ENCODE peak calls at places on chromosomes 16 and 17, in ten cellular contexts. A, P, J, C, K, H, T, O, S and X are unnamed samples.

GRCh38 chr17:4375039-4375748 is 8.7 kb upstream of the UBE2G1 start:
- DNase-seq in H (no peak), O (no peak), T (no peak), C (no peak), K (no peak), S (no peak), A (no peak), P (no peak), J (no peak), X (no peak)

GRCh38 chr16:47037396-47037745 is 63.9 kb upstream of the DNAJA2 start:
- DNase-seq in P (no peak), T (no peak), A (no peak), J (peak), S (peak), C (no peak), H (peak), K (peak), O (peak), X (no peak)

GRCh38 chr17:2933606-2934005 is 129.8 kb downstream of the OR1D5 start:
- DNase-seq in H (no peak), S (no peak), O (no peak), A (no peak), K (no peak), P (no peak), T (no peak), C (no peak), J (no peak), X (no peak)

GRCh38 chr16:1987198-1987597 is 2.6 kb upstream of the SYNGR3 start:
- DNase-seq in K (no peak), O (no peak), T (no peak), H (no peak), C (no peak), S (no peak), P (no peak), J (no peak), A (no peak), X (no peak)

GRCh38 chr16:35731341-35732040 is 2272.1 kb downstream of the TP53TG3F start:
- DNase-seq in H (no peak), T (no peak), P (no peak), S (no peak), A (no peak), K (no peak), C (no peak), O (no peak), J (no peak), X (no peak)

GRCh38 chr17:76523084-76524037 is 14.1 kb downstream of the CYGB start:
- DNase-seq in A (no peak), K (peak), T (peak), P (peak), C (peak), O (peak), J (peak), H (peak), S (peak), X (peak)

GRCh38 chr16:67865318-67865717 is 7.5 kb upstream of the EDC4 start:
- DNase-seq in J (no peak), H (peak), S (no peak), K (no peak), O (peak), P (peak), T (no peak), A (no peak), C (no peak), X (peak)

GRCh38 chr16:11672206-11673090 is 4.2 kb downstream of the SNN start:
- DNase-seq in J (peak), A (no peak), C (peak), K (no peak), P (no peak), S (no peak), O (no peak), H (no peak), T (no peak), X (no peak)

GRCh38 chr16:56340416-56340815 is 84.9 kb downstream of the AMFR start:
- DNase-seq in T (no peak), J (no peak), S (no peak), C (no peak), P (no peak), H (no peak), O (no peak), A (no peak), K (no peak), X (no peak)

GRCh38 chr17:77281024-77281903 is 140.5 kb downstream of the SEC14L1 start:
- DNase-seq in T (no peak), J (no peak), P (no peak), H (peak), C (peak), A (no peak), O (peak), S (peak), K (peak), X (no peak)

GRCh38 chr16:85152414-85153030 is 40.2 kb upstream of the CIBAR2 start:
- DNase-seq in O (no peak), S (no peak), T (no peak), H (peak), A (no peak), P (no peak), J (no peak), C (no peak), K (no peak), X (peak)

GRCh38 chr16:47986031-47986430 is 169.8 kb downstream of the ABCC12 start:
- DNase-seq in H (no peak), S (no peak), T (no peak), P (no peak), J (no peak), A (no peak), K (no peak), O (no peak), C (no peak), X (no peak)

GRCh38 chr17:69723741-69724140 is 309.2 kb downstream of the MAP2K6 start:
- DNase-seq in O (peak), T (no peak), J (no peak), S (no peak), K (no peak), H (no peak), A (no peak), P (no peak), C (no peak), X (no peak)
- TF ChIP-seq CTCF in O (peak), T (no peak), J (no peak), S (no peak), K (no peak), H (no peak), A (no peak), P (peak), C (peak), X (no peak)

GRCh38 chr17:29763273-29763672 is 140.6 kb upstream of the CORO6 start:
- DNase-seq in J (no peak), A (no peak), K (no peak), T (no peak), P (no peak), C (no peak), H (no peak), S (no peak), O (no peak), X (no peak)
- TF ChIP-seq CTCF in J (no peak), A (no peak), K (no peak), T (no peak), P (no peak), C (no peak), H (no peak), S (no peak), O (no peak), X (no peak)

DNA sequence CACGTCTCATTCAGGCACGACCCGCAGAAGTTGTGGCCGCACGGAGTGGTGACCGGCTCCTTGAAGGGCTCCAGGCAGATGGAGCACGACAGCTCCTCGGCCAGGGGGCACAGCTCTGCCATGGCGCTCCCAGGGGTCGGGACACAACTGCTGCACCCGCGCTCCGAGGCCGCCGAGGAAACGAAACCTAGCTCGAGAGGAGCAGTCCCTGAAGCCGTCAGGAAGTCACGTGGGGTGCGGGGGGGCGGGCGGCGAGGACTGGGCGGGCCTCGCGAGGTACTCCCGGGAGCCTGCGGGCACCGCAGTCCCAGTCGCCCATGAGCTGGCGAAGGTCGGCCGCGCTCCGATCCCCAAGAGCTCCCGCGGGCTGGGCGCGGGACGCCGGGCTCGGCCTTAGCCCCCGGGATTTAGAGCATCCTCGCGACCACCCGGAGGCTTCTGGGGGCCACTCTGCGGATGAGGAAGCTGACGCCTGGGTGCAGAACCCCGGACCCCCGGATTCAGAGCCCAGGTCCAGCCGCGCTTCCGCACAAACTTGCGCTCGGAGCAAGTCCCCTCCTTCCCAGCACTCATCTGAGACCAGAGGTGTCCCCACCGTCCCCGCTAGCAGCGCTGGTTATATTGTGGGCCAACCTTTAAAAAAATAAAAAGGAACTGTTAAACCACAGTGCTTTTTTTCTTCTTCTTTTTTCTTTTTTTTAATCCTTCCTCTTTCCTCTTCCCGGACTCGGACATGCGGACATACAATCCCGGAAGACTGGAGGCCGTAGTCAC is at the start of gene TRIM25:
- DNase-seq in T (peak), H (peak), A (peak), J (peak), O (peak), S (peak), C (peak), P (peak), K (peak), X (peak)
- TF ChIP-seq CTCF in T (no peak), H (no peak), A (no peak), J (no peak), O (no peak), S (no peak), C (no peak), P (no peak), K (no peak), X (no peak)

GRCh38 chr17:67970783-67971182 is 25.5 kb downstream of the C17orf58 start:
- DNase-seq in A (no peak), O (no peak), S (no peak), H (no peak), K (no peak), J (no peak), T (no peak), C (no peak), P (no peak), X (no peak)
- TF ChIP-seq CTCF in A (no peak), O (no peak), S (no peak), H (no peak), K (no peak), J (no peak), T (no peak), C (no peak), P (no peak), X (no peak)

DNA sequence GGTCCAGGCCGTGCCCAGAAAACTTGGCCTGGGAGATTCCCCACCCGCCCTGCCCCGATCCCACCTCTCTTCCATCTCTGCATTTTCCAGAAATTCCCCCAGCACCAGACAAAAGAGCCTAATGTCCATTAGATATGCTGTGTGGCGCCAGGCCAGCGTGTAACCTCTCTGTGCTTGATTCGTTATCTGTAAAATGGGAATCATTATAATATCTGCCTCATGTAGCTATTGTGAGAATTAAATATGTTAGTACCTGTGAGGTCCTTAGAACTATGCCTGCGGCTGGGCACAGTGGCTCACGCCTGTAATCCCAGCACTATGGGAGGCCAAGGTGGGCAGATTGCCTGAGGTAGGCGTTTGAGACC is 33.6 kb upstream of the IL21R start:
- DNase-seq in S (no peak), T (no peak), A (no peak), P (no peak), O (no peak), H (no peak), C (no peak), J (no peak), K (no peak), X (no peak)
- TF ChIP-seq CTCF in S (no peak), T (no peak), A (no peak), P (no peak), O (no peak), H (no peak), C (peak), J (no peak), K (no peak), X (no peak)

DNA sequence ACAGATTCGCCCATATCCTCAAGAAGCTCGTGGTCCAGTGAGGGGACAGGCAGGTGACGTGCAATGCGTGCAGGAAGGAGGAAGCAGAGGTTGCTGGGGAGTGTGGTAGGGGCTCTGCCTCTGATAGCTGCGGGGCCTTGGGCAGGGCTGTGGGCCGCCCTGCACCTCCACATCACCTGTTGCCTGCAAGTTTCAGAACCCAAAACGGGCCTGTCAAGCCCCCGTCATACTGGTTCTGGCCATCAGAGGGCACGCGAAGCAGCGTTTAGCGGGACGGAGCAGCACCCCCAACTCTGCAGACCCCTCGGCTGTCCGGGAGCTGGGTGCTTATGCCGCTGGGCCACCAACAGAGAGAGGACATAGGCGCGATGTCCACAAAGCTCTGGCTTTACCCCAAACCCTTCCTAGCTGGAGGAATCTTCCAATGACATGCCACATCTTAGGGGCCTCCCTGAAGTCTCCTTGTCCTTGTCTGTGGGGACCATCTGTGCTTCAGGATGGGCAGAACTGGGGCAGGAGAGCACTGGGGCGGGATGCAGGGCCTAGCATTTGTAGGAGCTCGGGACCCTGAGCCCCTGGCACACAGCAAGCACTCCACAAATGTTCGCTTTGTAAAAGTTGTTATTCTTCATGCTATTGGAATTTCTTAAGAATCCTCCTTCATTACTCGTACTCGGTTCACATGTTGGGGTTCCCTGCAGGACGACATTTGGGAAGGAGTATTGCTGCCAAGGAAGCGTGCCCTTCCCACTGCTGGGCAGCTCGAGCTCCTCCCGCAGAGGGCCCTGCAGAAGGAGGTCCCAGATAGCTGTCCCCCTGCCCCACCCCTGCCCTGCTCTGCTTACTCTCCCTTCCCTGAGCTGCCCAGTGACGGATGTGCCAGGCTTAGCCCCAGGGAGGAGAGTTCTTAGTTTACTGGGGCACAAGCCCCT is 64.3 kb downstream of the CNGB1 start:
- DNase-seq in C (no peak), T (no peak), P (no peak), O (no peak), S (no peak), H (no peak), K (no peak), J (no peak), A (no peak), X (no peak)
- TF ChIP-seq CTCF in C (peak), T (peak), P (peak), O (peak), S (no peak), H (peak), K (no peak), J (peak), A (peak), X (no peak)